ENCODE peak calls at places on chromosomes 4 and X, in six cellular contexts. One of them, this sample, is unnamed.

GRCh38 chr4:40149960-40150385 is 46.9 kb upstream of the RHOH start:
- DNase-seq in stomach: peak
- DNase-seq in glutamatergic neuron: peak
- DNase-seq in astrocyte of the spinal cord: peak
- DNase-seq in lung: peak
- DNase-seq in heart left ventricle: peak
- DNase-seq in this sample: no peak

GRCh38 chrX:25028726-25029125 is 13.0 kb upstream of the ARX start:
- DNase-seq in stomach: no peak
- DNase-seq in glutamatergic neuron: no peak
- DNase-seq in astrocyte of the spinal cord: peak
- DNase-seq in lung: no peak
- DNase-seq in heart left ventricle: no peak
- DNase-seq in this sample: no peak

GRCh38 chrX:40439625-40440532 is 140.9 kb upstream of the ATP6AP2 start:
- DNase-seq in stomach: no peak
- DNase-seq in glutamatergic neuron: no peak
- DNase-seq in astrocyte of the spinal cord: no peak
- DNase-seq in lung: no peak
- DNase-seq in heart left ventricle: no peak
- DNase-seq in this sample: no peak

GRCh38 chr4:52704676-52705075 is 45.6 kb upstream of the USP46 start:
- DNase-seq in stomach: no peak
- DNase-seq in glutamatergic neuron: no peak
- DNase-seq in astrocyte of the spinal cord: no peak
- DNase-seq in lung: no peak
- DNase-seq in heart left ventricle: no peak
- DNase-seq in this sample: no peak

GRCh38 chrX:2135421-2135820 is 365.4 kb downstream of the DHRSX start:
- DNase-seq in stomach: no peak
- DNase-seq in glutamatergic neuron: no peak
- DNase-seq in astrocyte of the spinal cord: no peak
- DNase-seq in lung: no peak
- DNase-seq in heart left ventricle: no peak
- DNase-seq in this sample: no peak

GRCh38 chr4:173990879-173991231 is 292.6 kb downstream of the FBXO8 start:
- DNase-seq in stomach: peak
- DNase-seq in glutamatergic neuron: peak
- DNase-seq in astrocyte of the spinal cord: no peak
- DNase-seq in lung: no peak
- DNase-seq in heart left ventricle: peak
- DNase-seq in this sample: no peak

GRCh38 chrX:77447339-77448149 is at the start of gene FGF16:
- DNase-seq in stomach: no peak
- DNase-seq in glutamatergic neuron: peak
- DNase-seq in astrocyte of the spinal cord: no peak
- DNase-seq in lung: no peak
- DNase-seq in heart left ventricle: no peak
- DNase-seq in this sample: peak

GRCh38 chrX:9312922-9313867 is 151.7 kb upstream of the TBL1X start:
- DNase-seq in stomach: peak
- DNase-seq in glutamatergic neuron: peak
- DNase-seq in astrocyte of the spinal cord: no peak
- DNase-seq in lung: peak
- DNase-seq in heart left ventricle: peak
- DNase-seq in this sample: no peak

GRCh38 chrX:10166731-10167149 is 10.0 kb downstream of the CLCN4 start:
- DNase-seq in stomach: peak
- DNase-seq in glutamatergic neuron: no peak
- DNase-seq in astrocyte of the spinal cord: no peak
- DNase-seq in lung: no peak
- DNase-seq in heart left ventricle: peak
- DNase-seq in this sample: no peak

GRCh38 chrX:154373340-154374306 is 811 bp downstream of the FLNA start:
- DNase-seq in stomach: peak
- DNase-seq in glutamatergic neuron: peak
- DNase-seq in astrocyte of the spinal cord: peak
- DNase-seq in lung: peak
- DNase-seq in heart left ventricle: peak
- DNase-seq in this sample: no peak

GRCh38 chr4:76830612-76831474 is 67.1 kb downstream of the SOWAHB start:
- DNase-seq in stomach: peak
- DNase-seq in glutamatergic neuron: no peak
- DNase-seq in astrocyte of the spinal cord: peak
- DNase-seq in lung: no peak
- DNase-seq in heart left ventricle: peak
- DNase-seq in this sample: no peak

GRCh38 chr4:22670953-22671352 is 21.8 kb upstream of the GBA3 start:
- DNase-seq in stomach: no peak
- DNase-seq in glutamatergic neuron: no peak
- DNase-seq in astrocyte of the spinal cord: peak
- DNase-seq in lung: no peak
- DNase-seq in heart left ventricle: no peak
- DNase-seq in this sample: no peak

GRCh38 chrX:2677764-2678163 is 13.3 kb upstream of the CD99 start:
- DNase-seq in stomach: peak
- DNase-seq in glutamatergic neuron: no peak
- DNase-seq in astrocyte of the spinal cord: peak
- DNase-seq in lung: peak
- DNase-seq in heart left ventricle: peak
- DNase-seq in this sample: peak

GRCh38 chrX:150361070-150361776 is 1.9 kb upstream of the MAMLD1 start:
- DNase-seq in stomach: no peak
- DNase-seq in glutamatergic neuron: peak
- DNase-seq in astrocyte of the spinal cord: no peak
- DNase-seq in lung: no peak
- DNase-seq in heart left ventricle: peak
- DNase-seq in this sample: peak

GRCh38 chr4:165505991-165506779 is 127.4 kb downstream of the CPE start:
- DNase-seq in stomach: no peak
- DNase-seq in glutamatergic neuron: no peak
- DNase-seq in astrocyte of the spinal cord: no peak
- DNase-seq in lung: no peak
- DNase-seq in heart left ventricle: no peak
- DNase-seq in this sample: no peak

GRCh38 chr4:70678383-70678999 is 9.8 kb upstream of the UTP3 start:
- DNase-seq in stomach: no peak
- DNase-seq in glutamatergic neuron: no peak
- DNase-seq in astrocyte of the spinal cord: no peak
- DNase-seq in lung: no peak
- DNase-seq in heart left ventricle: no peak
- DNase-seq in this sample: no peak

GRCh38 chr4:168723569-168723968 is 226.7 kb downstream of the PALLD start:
- DNase-seq in stomach: no peak
- DNase-seq in glutamatergic neuron: no peak
- DNase-seq in astrocyte of the spinal cord: peak
- DNase-seq in lung: no peak
- DNase-seq in heart left ventricle: no peak
- DNase-seq in this sample: no peak

GRCh38 chr4:2078584-2078983 is 19.5 kb downstream of the NAT8L start:
- DNase-seq in stomach: no peak
- DNase-seq in glutamatergic neuron: no peak
- DNase-seq in astrocyte of the spinal cord: no peak
- DNase-seq in lung: no peak
- DNase-seq in heart left ventricle: no peak
- DNase-seq in this sample: no peak

GRCh38 chrX:115372026-115372610 is 82.6 kb downstream of the LUZP4 start:
- DNase-seq in stomach: no peak
- DNase-seq in glutamatergic neuron: no peak
- DNase-seq in astrocyte of the spinal cord: peak
- DNase-seq in lung: no peak
- DNase-seq in heart left ventricle: no peak
- DNase-seq in this sample: no peak

GRCh38 chr4:86919824-86920223 is 15.0 kb upstream of the AFF1 start:
- DNase-seq in stomach: no peak
- DNase-seq in glutamatergic neuron: no peak
- DNase-seq in astrocyte of the spinal cord: no peak
- DNase-seq in lung: no peak
- DNase-seq in heart left ventricle: no peak
- DNase-seq in this sample: no peak

GRCh38 chr4:186068581-186069402 is at the start of gene TLR3:
- DNase-seq in stomach: no peak
- DNase-seq in glutamatergic neuron: no peak
- DNase-seq in astrocyte of the spinal cord: peak
- DNase-seq in lung: no peak
- DNase-seq in heart left ventricle: no peak
- DNase-seq in this sample: no peak

GRCh38 chr4:118086334-118086733 is 52.0 kb downstream of the NDST3 start:
- DNase-seq in stomach: no peak
- DNase-seq in glutamatergic neuron: no peak
- DNase-seq in astrocyte of the spinal cord: peak
- DNase-seq in lung: no peak
- DNase-seq in heart left ventricle: no peak
- DNase-seq in this sample: no peak

GRCh38 chr4:1096841-1097240 is 16.5 kb downstream of the RNF212 start:
- DNase-seq in stomach: no peak
- DNase-seq in glutamatergic neuron: no peak
- DNase-seq in astrocyte of the spinal cord: no peak
- DNase-seq in lung: no peak
- DNase-seq in heart left ventricle: no peak
- DNase-seq in this sample: no peak

GRCh38 chrX:3950373-3950772 is 236.9 kb upstream of the PRKX start:
- DNase-seq in stomach: no peak
- DNase-seq in glutamatergic neuron: no peak
- DNase-seq in astrocyte of the spinal cord: no peak
- DNase-seq in lung: no peak
- DNase-seq in heart left ventricle: no peak
- DNase-seq in this sample: no peak

GRCh38 chr4:93475730-93476129 is 352.8 kb upstream of the ATOH1 start:
- DNase-seq in stomach: no peak
- DNase-seq in glutamatergic neuron: no peak
- DNase-seq in astrocyte of the spinal cord: no peak
- DNase-seq in lung: no peak
- DNase-seq in heart left ventricle: no peak
- DNase-seq in this sample: no peak

GRCh38 chrX:79288723-79289122 is 78.4 kb downstream of the ITM2A start:
- DNase-seq in stomach: no peak
- DNase-seq in glutamatergic neuron: no peak
- DNase-seq in astrocyte of the spinal cord: no peak
- DNase-seq in lung: no peak
- DNase-seq in heart left ventricle: no peak
- DNase-seq in this sample: no peak

DNA sequence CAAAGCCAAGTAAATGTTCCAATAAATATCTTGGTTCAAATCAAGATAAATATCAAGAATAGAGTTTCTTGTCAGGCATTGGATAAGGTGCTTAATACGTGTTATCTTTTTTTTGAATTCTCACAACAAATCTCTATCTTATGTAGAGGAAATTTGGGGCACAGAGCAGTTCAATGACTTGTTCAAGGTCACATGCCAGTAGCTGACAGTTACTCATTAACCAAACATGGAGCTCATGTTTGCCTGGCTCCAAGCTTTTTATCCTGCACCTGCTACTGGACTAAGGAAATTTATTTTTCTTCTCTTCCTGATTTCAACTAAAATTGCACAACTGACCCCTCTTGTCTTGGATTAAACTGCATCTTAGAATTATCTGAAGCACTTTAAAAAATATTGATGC is 76.3 kb downstream of the ATP10D start:
- DNase-seq in stomach: no peak
- DNase-seq in glutamatergic neuron: no peak
- DNase-seq in astrocyte of the spinal cord: no peak
- DNase-seq in lung: no peak
- DNase-seq in heart left ventricle: no peak
- DNase-seq in this sample: no peak
- TF ChIP-seq CTCF in stomach: no peak
- TF ChIP-seq CTCF in glutamatergic neuron: no peak
- TF ChIP-seq CTCF in astrocyte of the spinal cord: no peak
- TF ChIP-seq CTCF in lung: no peak
- TF ChIP-seq CTCF in heart left ventricle: no peak
- TF ChIP-seq CTCF in this sample: no peak

DNA sequence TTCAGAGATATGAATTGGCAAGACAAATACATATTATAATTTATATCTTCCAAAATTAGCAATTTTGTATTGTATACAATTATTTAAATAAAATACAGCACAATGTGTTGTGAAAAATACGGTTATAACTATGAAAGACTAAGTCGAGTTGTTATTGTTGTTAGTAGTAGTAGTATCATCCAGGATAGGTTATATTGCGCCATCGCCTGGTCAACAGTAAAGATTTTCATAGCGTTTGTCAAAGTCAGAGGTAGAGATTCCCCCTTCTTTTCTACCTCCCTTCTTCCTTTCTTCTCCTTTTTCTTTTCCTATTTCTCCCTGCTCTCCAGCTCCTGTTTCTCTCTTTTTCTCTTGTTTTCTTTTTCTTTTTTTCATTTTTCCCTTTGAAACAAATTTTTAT is 499.1 kb upstream of the EPHA5 start:
- DNase-seq in stomach: no peak
- DNase-seq in glutamatergic neuron: peak
- DNase-seq in astrocyte of the spinal cord: peak
- DNase-seq in lung: no peak
- DNase-seq in heart left ventricle: no peak
- DNase-seq in this sample: no peak
- TF ChIP-seq CTCF in stomach: no peak
- TF ChIP-seq CTCF in glutamatergic neuron: no peak
- TF ChIP-seq CTCF in astrocyte of the spinal cord: peak
- TF ChIP-seq CTCF in lung: no peak
- TF ChIP-seq CTCF in heart left ventricle: no peak
- TF ChIP-seq CTCF in this sample: peak

GRCh38 chr4:159256037-159256436 is 153.2 kb downstream of the RAPGEF2 start:
- DNase-seq in stomach: no peak
- DNase-seq in glutamatergic neuron: no peak
- DNase-seq in astrocyte of the spinal cord: no peak
- DNase-seq in lung: no peak
- DNase-seq in heart left ventricle: no peak
- DNase-seq in this sample: no peak
- TF ChIP-seq CTCF in stomach: no peak
- TF ChIP-seq CTCF in glutamatergic neuron: no peak
- TF ChIP-seq CTCF in astrocyte of the spinal cord: peak
- TF ChIP-seq CTCF in lung: no peak
- TF ChIP-seq CTCF in heart left ventricle: no peak
- TF ChIP-seq CTCF in this sample: no peak

GRCh38 chr4:177505171-177505615 is 63.0 kb upstream of the AGA start:
- DNase-seq in stomach: peak
- DNase-seq in glutamatergic neuron: no peak
- DNase-seq in astrocyte of the spinal cord: no peak
- DNase-seq in lung: no peak
- DNase-seq in heart left ventricle: no peak
- DNase-seq in this sample: no peak
- TF ChIP-seq CTCF in stomach: no peak
- TF ChIP-seq CTCF in glutamatergic neuron: no peak
- TF ChIP-seq CTCF in astrocyte of the spinal cord: no peak
- TF ChIP-seq CTCF in lung: no peak
- TF ChIP-seq CTCF in heart left ventricle: no peak
- TF ChIP-seq CTCF in this sample: no peak

DNA sequence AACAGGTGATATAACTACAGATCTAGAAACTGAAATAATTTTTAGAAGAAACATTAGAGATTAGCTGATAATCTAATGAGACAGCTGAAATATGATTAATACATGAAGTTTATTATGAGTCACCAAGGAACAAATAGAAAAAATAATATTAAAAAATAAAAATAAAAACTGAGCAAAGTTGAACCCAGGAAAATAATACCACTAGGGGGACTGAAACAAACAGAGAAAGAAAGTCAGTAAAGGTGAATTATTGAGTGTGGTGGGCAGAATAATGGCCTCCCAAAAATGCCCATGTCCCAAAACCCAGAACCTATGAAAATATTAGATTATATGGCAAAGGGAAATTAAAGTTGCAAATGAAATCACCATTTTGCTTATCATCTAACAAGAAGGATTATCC is 820.7 kb upstream of the INTU start:
- DNase-seq in stomach: no peak
- DNase-seq in glutamatergic neuron: no peak
- DNase-seq in astrocyte of the spinal cord: no peak
- DNase-seq in lung: no peak
- DNase-seq in heart left ventricle: no peak
- DNase-seq in this sample: no peak
- TF ChIP-seq CTCF in stomach: no peak
- TF ChIP-seq CTCF in glutamatergic neuron: no peak
- TF ChIP-seq CTCF in astrocyte of the spinal cord: no peak
- TF ChIP-seq CTCF in lung: no peak
- TF ChIP-seq CTCF in heart left ventricle: no peak
- TF ChIP-seq CTCF in this sample: peak

This sample was measured in chondrocyte.